ENCODE peak calls at places on chromosomes 4 and X, in seven cellular contexts. One of them, this sample, is unnamed.

GRCh38 chr4:74793757-74794340 is 474 bp downstream of the BTC start:
- DNase-seq in neural progenitor cell: peak
- DNase-seq in MM.1S: peak
- DNase-seq in AG10803: no peak
- DNase-seq in astrocyte: no peak
- DNase-seq in WTC11: peak
- DNase-seq in cardiac muscle cell: peak
- DNase-seq in this sample: no peak

GRCh38 chrX:39331062-39331704 is 529.9 kb downstream of the MID1IP1 start:
- DNase-seq in neural progenitor cell: no peak
- DNase-seq in MM.1S: no peak
- DNase-seq in AG10803: no peak
- DNase-seq in astrocyte: peak
- DNase-seq in WTC11: no peak
- DNase-seq in cardiac muscle cell: no peak
- DNase-seq in this sample: no peak

GRCh38 chr4:121789960-121790829 is 10.9 kb upstream of the EXOSC9 start:
- DNase-seq in neural progenitor cell: no peak
- DNase-seq in MM.1S: no peak
- DNase-seq in AG10803: peak
- DNase-seq in astrocyte: peak
- DNase-seq in WTC11: no peak
- DNase-seq in cardiac muscle cell: no peak
- DNase-seq in this sample: no peak

GRCh38 chrX:48966796-48967579 is 4.7 kb downstream of the KCND1 start:
- DNase-seq in neural progenitor cell: no peak
- DNase-seq in MM.1S: no peak
- DNase-seq in AG10803: peak
- DNase-seq in astrocyte: peak
- DNase-seq in WTC11: no peak
- DNase-seq in cardiac muscle cell: no peak
- DNase-seq in this sample: no peak

GRCh38 chr4:124409044-124409443 is 303.5 kb downstream of the ANKRD50 start:
- DNase-seq in neural progenitor cell: no peak
- DNase-seq in MM.1S: no peak
- DNase-seq in AG10803: peak
- DNase-seq in astrocyte: peak
- DNase-seq in WTC11: no peak
- DNase-seq in cardiac muscle cell: no peak
- DNase-seq in this sample: no peak

GRCh38 chrX:69285881-69286545 is 120.8 kb upstream of the PJA1 start:
- DNase-seq in neural progenitor cell: peak
- DNase-seq in MM.1S: peak
- DNase-seq in AG10803: no peak
- DNase-seq in astrocyte: no peak
- DNase-seq in WTC11: peak
- DNase-seq in cardiac muscle cell: peak
- DNase-seq in this sample: no peak

GRCh38 chr4:104015680-104016079 is 295.9 kb upstream of the TACR3 start:
- DNase-seq in neural progenitor cell: peak
- DNase-seq in MM.1S: peak
- DNase-seq in AG10803: no peak
- DNase-seq in astrocyte: no peak
- DNase-seq in WTC11: no peak
- DNase-seq in cardiac muscle cell: peak
- DNase-seq in this sample: no peak

GRCh38 chr4:26893491-26893890 is 32.9 kb downstream of the STIM2 start:
- DNase-seq in neural progenitor cell: no peak
- DNase-seq in MM.1S: no peak
- DNase-seq in AG10803: no peak
- DNase-seq in astrocyte: no peak
- DNase-seq in WTC11: no peak
- DNase-seq in cardiac muscle cell: no peak
- DNase-seq in this sample: no peak

DNA sequence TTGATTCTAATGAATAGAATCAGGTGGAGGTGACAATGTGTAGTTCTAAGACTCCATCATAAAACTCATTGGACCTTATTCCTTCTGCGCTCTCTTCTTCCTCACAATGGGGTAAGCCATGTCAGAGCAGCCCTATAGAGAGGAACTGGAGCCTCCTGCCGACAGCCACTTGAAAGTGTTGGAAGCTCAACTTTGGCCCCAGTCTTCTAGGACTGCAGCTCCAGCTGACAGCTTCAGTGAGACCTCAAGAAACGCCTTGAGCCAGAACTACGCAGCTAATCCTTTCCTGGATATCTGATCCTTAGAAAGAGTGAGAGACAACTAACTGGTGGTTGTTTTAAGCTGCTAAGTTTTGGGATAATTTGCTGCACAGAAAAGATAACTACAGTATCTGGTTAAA is 22.1 kb upstream of the ADH7 start:
- DNase-seq in neural progenitor cell: peak
- DNase-seq in MM.1S: no peak
- DNase-seq in AG10803: peak
- DNase-seq in astrocyte: no peak
- DNase-seq in WTC11: no peak
- DNase-seq in cardiac muscle cell: peak
- DNase-seq in this sample: no peak
- TF ChIP-seq CTCF in neural progenitor cell: peak
- TF ChIP-seq CTCF in MM.1S: no peak
- TF ChIP-seq CTCF in AG10803: peak
- TF ChIP-seq CTCF in astrocyte: no peak
- TF ChIP-seq CTCF in WTC11: no peak
- TF ChIP-seq CTCF in cardiac muscle cell: peak
- TF ChIP-seq CTCF in this sample: peak

DNA sequence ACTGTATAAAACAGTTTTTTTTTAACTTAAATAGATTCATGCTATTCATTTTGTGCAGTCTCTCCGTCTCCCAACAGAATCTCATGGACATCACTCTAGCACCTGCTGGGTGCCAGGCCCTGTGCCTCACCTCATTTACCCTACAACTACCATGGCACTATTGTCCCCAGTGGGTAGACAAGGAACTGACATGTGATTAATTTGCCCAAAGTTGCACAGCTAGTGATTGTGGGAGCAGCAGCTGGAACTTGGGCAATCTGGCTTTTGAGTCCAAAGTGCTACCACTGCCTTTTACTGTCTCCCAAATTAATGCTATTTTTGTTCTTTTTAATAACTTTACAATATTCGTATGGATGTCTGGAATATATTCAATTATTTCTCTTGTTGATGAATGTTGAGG is 11.2 kb upstream of the PGRMC2 start:
- DNase-seq in neural progenitor cell: no peak
- DNase-seq in MM.1S: no peak
- DNase-seq in AG10803: no peak
- DNase-seq in astrocyte: no peak
- DNase-seq in WTC11: no peak
- DNase-seq in cardiac muscle cell: no peak
- DNase-seq in this sample: no peak
- TF ChIP-seq CTCF in neural progenitor cell: no peak
- TF ChIP-seq CTCF in MM.1S: no peak
- TF ChIP-seq CTCF in AG10803: no peak
- TF ChIP-seq CTCF in astrocyte: no peak
- TF ChIP-seq CTCF in WTC11: no peak
- TF ChIP-seq CTCF in cardiac muscle cell: no peak
- TF ChIP-seq CTCF in this sample: no peak

DNA sequence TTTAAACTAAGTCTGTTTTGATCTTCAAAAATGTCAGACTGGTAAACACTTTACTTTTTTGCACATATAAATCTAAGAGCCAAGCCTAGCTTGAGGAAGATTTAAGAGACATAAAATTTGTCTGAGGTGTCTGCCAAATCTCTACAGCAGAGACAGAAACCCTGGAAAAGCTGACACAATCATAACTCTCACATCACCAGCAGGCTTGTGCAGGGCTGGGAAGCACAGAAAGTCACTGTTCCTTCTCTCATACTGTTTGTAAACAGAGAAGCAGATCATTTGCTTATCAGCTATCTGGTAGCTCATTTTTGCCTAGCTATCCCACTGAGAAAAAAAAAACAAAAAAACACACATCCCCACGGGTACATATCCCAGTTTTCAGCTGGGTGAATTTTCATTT is 7.0 kb downstream of the ENOX2 start:
- DNase-seq in neural progenitor cell: no peak
- DNase-seq in MM.1S: no peak
- DNase-seq in AG10803: no peak
- DNase-seq in astrocyte: no peak
- DNase-seq in WTC11: no peak
- DNase-seq in cardiac muscle cell: no peak
- DNase-seq in this sample: no peak
- TF ChIP-seq CTCF in neural progenitor cell: no peak
- TF ChIP-seq CTCF in MM.1S: no peak
- TF ChIP-seq CTCF in AG10803: no peak
- TF ChIP-seq CTCF in astrocyte: no peak
- TF ChIP-seq CTCF in WTC11: no peak
- TF ChIP-seq CTCF in cardiac muscle cell: no peak
- TF ChIP-seq CTCF in this sample: no peak

DNA sequence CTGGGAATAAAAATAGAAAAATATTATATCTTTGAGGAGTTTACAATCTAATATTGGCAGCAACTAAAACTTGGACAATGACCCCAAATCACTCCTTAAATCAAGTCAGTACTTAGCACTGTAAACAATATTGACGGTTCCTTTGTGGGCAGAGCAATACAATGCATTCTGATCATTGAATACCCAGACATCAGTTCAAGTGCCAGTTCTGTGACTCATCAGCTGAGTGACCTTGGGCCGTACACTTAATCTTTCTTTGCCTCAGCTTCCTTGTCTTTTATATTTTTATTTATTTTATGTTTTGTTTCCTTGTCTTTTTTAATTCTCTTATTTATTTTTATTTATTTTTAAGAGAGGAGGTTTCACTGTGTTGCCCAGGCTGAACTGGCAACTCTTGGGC is 112.2 kb upstream of the ANXA3 start:
- DNase-seq in neural progenitor cell: no peak
- DNase-seq in MM.1S: no peak
- DNase-seq in AG10803: no peak
- DNase-seq in astrocyte: peak
- DNase-seq in WTC11: no peak
- DNase-seq in cardiac muscle cell: no peak
- DNase-seq in this sample: no peak
- TF ChIP-seq CTCF in neural progenitor cell: no peak
- TF ChIP-seq CTCF in MM.1S: no peak
- TF ChIP-seq CTCF in AG10803: no peak
- TF ChIP-seq CTCF in astrocyte: no peak
- TF ChIP-seq CTCF in WTC11: no peak
- TF ChIP-seq CTCF in cardiac muscle cell: no peak
- TF ChIP-seq CTCF in this sample: no peak

GRCh38 chrX:149825424-149825823 is 43.7 kb downstream of the MAGEA9 start:
- DNase-seq in neural progenitor cell: peak
- DNase-seq in MM.1S: peak
- DNase-seq in AG10803: no peak
- DNase-seq in astrocyte: no peak
- DNase-seq in WTC11: peak
- DNase-seq in cardiac muscle cell: peak
- DNase-seq in this sample: no peak
- TF ChIP-seq CTCF in neural progenitor cell: peak
- TF ChIP-seq CTCF in MM.1S: peak
- TF ChIP-seq CTCF in AG10803: peak
- TF ChIP-seq CTCF in astrocyte: no peak
- TF ChIP-seq CTCF in WTC11: peak
- TF ChIP-seq CTCF in cardiac muscle cell: peak
- TF ChIP-seq CTCF in this sample: peak

This sample was measured in chondrocyte.